ENCODE peak calls at places on chromosome 2, in ten cellular contexts. A, Q, B, X, I, R, O, H, J and L are unnamed samples.
A peak's percentile ranks its signal among the peaks of the same experiment; 100 is the strongest.

GRCh38 chr2:176002684-176003225 is 688 bp upstream of the LNPK start:
- DNase-seq in A (no peak), Q (no peak), B (no peak), X (peak; percentile 13), I (no peak), R (no peak), O (no peak), H (peak; percentile 18), J (no peak), L (no peak)

GRCh38 chr2:110885256-110885655 is 152.9 kb downstream of the ACOXL start:
- DNase-seq in A (no peak), Q (no peak), B (no peak), X (no peak), I (no peak), R (no peak), O (no peak), H (no peak), J (no peak), L (no peak)

GRCh38 chr2:230914886-230915285 is 10.2 kb downstream of the GPR55 start:
- DNase-seq in A (no peak), Q (no peak), B (no peak), X (no peak), I (no peak), R (peak; percentile 58), O (no peak), H (no peak), J (no peak), L (no peak)

GRCh38 chr2:240139666-240140393 is 628 bp downstream of the OTOS start:
- DNase-seq in A (no peak), Q (no peak), B (no peak), X (no peak), I (no peak), R (peak; percentile 56), O (no peak), H (no peak), J (no peak), L (no peak)

GRCh38 chr2:64538764-64539433 is 14.8 kb downstream of the AFTPH start:
- DNase-seq in A (no peak), Q (no peak), B (no peak), X (no peak), I (no peak), R (no peak), O (no peak), H (peak; percentile 40), J (no peak), L (no peak)

GRCh38 chr2:33212151-33212550 is 264.3 kb upstream of the RASGRP3 start:
- DNase-seq in A (no peak), Q (peak; percentile 46), B (no peak), X (peak; percentile 46), I (no peak), R (no peak), O (no peak), H (peak; percentile 98), J (peak; percentile 84), L (no peak)

GRCh38 chr2:167509585-167509984 is 621.3 kb downstream of the XIRP2 start:
- DNase-seq in A (no peak), Q (peak; percentile 10), B (no peak), X (no peak), I (no peak), R (no peak), O (no peak), H (peak; percentile 68), J (no peak), L (no peak)

GRCh38 chr2:151886235-151886634 is 58.0 kb upstream of the ARL5A start:
- DNase-seq in A (no peak), Q (no peak), B (no peak), X (no peak), I (no peak), R (no peak), O (no peak), H (no peak), J (no peak), L (no peak)

GRCh38 chr2:196259507-196260481 is 88.4 kb upstream of the STK17B start:
- DNase-seq in A (no peak), Q (no peak), B (no peak), X (no peak), I (no peak), R (no peak), O (no peak), H (peak; percentile 89), J (no peak), L (no peak)

GRCh38 chr2:199596549-199596948 is 138.8 kb upstream of the SATB2 start:
- DNase-seq in A (no peak), Q (no peak), B (no peak), X (peak; percentile 6), I (no peak), R (no peak), O (no peak), H (peak; percentile 27), J (no peak), L (peak; percentile 37)

GRCh38 chr2:100983201-100983600 is 18.9 kb upstream of the RPL31 start:
- DNase-seq in A (no peak), Q (no peak), B (no peak), X (no peak), I (no peak), R (no peak), O (no peak), H (no peak), J (no peak), L (no peak)

GRCh38 chr2:192741889-192742288 is 547.2 kb upstream of the TMEFF2 start:
- DNase-seq in A (no peak), Q (no peak), B (no peak), X (no peak), I (no peak), R (no peak), O (no peak), H (peak; percentile 3), J (no peak), L (no peak)

GRCh38 chr2:36441816-36442215 is 86.2 kb downstream of the CRIM1 start:
- DNase-seq in A (no peak), Q (peak; percentile 34), B (no peak), X (no peak), I (no peak), R (no peak), O (no peak), H (no peak), J (no peak), L (no peak)

GRCh38 chr2:63060079-63060482 is 9.5 kb downstream of the OTX1 start:
- DNase-seq in A (no peak), Q (no peak), B (no peak), X (no peak), I (no peak), R (no peak), O (no peak), H (no peak), J (no peak), L (no peak)

DNA sequence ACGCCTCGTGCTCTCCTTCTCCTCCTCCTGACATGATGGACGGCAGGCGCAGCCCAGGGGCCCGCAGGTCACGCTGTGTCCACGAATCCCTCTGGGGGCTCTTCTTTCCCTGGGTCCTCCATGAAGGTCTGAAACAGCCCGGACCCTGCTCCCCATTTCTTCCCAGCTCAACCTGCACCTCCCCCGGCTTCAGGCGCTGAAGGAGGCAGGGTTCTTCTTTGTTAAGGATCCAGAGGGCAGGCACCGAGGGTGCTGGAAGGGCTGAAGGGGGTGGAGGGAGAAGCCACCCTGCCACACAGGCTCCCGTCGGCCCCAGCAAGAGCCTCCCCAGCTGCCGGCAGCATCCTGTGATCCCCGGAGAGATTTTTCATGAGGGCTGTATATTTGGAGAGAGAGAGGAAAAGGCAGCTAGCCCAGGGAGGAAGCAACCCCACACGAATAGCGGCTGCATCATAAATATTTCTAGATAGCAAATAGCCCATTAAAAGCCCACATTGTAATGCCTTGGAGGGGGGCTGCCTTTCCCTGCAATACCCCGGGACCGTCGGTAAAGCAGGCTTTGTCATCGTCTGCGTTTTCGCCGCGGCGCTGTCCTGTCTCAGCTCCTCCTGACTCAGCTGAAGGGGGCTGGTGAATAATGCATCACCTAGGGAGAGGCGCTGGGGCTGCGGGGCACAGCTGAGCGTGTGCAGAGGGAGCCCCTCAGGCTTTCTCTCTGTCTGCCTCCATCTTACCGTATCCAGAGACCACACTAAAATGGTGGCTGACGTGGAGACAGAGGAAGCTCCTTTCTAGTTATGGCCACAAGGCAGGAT is 289.3 kb downstream of the SOX11 start:
- DNase-seq in A (no peak), Q (no peak), B (no peak), X (no peak), I (no peak), R (no peak), O (no peak), H (peak; percentile 6), J (no peak), L (peak; percentile 27)
- H3K4me3 ChIP-seq in A (no peak overlapping the region), Q (no peak overlapping the region), B (peak overlapping the region; percentile 17), X (no peak overlapping the region), I (peak overlapping the region; percentile 38), R (peak overlapping the region; percentile 22), O (no peak overlapping the region), H (no peak overlapping the region), J (no peak overlapping the region), L (peak overlapping the region; percentile 40)

GRCh38 chr2:236562434-236562833 is 7.2 kb upstream of the ACKR3 start:
- DNase-seq in A (no peak), Q (no peak), B (no peak), X (peak; percentile 26), I (no peak), R (no peak), O (no peak), H (peak; percentile 47), J (no peak), L (peak; percentile 17)
- TF ChIP-seq CTCF in A (peak; percentile 16), Q (peak; percentile 52), B (peak; percentile 80), X (peak; percentile 44), I (peak; percentile 27), R (peak; percentile 19), O (no peak), H (peak; percentile 72), J (peak; percentile 33), L (peak; percentile 48)

GRCh38 chr2:10493636-10494281 is 45.6 kb upstream of the ODC1 start:
- DNase-seq in A (peak; percentile 25), Q (no peak), B (peak; percentile 71), X (peak; percentile 93), I (no peak), R (no peak), O (peak; percentile 71), H (peak; percentile 86), J (peak; percentile 55), L (peak; percentile 74)
- H3K4me3 ChIP-seq in A (no peak overlapping the region), Q (no peak overlapping the region), B (no peak overlapping the region), X (peak overlapping the region; percentile 7), I (no peak overlapping the region), R (no peak overlapping the region), O (peak overlapping the region; percentile 18), H (no peak overlapping the region), J (no peak overlapping the region), L (no peak overlapping the region)

DNA sequence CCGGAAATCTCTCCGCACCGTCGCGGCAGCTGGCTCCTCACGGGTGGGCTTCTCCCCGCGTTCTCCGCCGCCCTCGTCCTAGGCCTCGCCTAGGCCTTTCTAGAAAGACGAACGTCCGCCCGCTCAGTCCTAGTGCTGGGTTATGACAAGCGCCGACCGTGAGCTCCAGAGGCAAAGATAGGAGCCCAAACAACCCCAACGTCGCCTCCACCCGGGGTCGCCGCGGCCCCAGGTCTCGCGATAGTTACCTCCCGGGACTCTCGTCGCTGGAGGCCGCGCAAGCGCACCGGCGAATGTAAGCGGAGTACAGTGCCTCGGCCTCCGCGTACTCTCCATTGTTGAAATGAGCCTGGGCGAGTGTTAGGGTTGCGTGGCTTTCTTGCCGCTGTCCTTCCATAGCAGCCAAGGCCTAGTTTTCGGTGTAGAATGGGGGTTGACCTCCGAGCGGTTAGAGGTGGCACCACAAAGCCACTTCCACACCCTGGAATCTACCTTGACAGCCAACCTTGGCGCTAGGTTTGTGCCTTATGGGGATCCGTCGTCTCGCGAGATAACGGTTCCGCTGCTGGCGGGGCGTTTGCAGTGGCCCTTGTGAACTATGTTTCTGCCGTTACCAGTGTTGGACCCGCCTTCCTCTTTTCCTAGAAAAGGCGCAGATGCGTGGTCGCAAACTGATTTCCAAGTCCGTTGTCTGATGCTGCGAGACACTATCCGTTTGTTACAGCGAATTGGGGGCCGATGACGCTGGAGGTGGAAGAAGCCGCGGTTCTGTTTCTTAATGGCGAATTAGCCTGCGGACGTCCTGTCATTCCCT is at the start of gene TTC32:
- DNase-seq in A (peak; percentile 86), Q (peak; percentile 73), B (peak; percentile 91), X (peak; percentile 97), I (peak; percentile 94), R (peak; percentile 97), O (peak; percentile 91), H (peak; percentile 97), J (peak; percentile 70), L (peak; percentile 94)
- TF ChIP-seq CTCF in A (no peak), Q (no peak), B (no peak), X (no peak), I (no peak), R (no peak), O (no peak), H (peak; percentile 30), J (peak; percentile 14), L (no peak)